ENCODE peak calls at places on chromosomes 16 and 17, in eight cellular contexts. F, Z, T, I, X, N, C and E are unnamed samples.

GRCh38 chr17:43356999-43357398 is 41.8 kb upstream of the ARL4D start:
- DNase-seq in F (peak; percentile 96), Z (no peak), T (no peak), I (no peak), X (peak; percentile 91), N (peak; percentile 93), C (no peak), E (peak; percentile 82)

GRCh38 chr17:17942846-17943245 is 29.4 kb downstream of the TOM1L2 start:
- DNase-seq in F (peak; percentile 69), Z (no peak), T (no peak), I (no peak), X (no peak), N (peak; percentile 73), C (no peak), E (peak; percentile 49)

GRCh38 chr17:82077617-82078358 is 12.2 kb upstream of the DUS1L start:
- DNase-seq in F (no peak), Z (no peak), T (no peak), I (no peak), X (no peak), N (no peak), C (no peak), E (no peak)

GRCh38 chr17:45172541-45173286 is 11.0 kb downstream of the HEXIM2 start:
- DNase-seq in F (peak; percentile 93), Z (peak; percentile 61), T (peak; percentile 90), I (no peak), X (peak; percentile 97), N (peak; percentile 83), C (peak; percentile 69), E (peak; percentile 8)

GRCh38 chr17:39212200-39212810 is 12.2 kb downstream of the RPL19 start:
- DNase-seq in F (no peak), Z (no peak), T (no peak), I (no peak), X (no peak), N (no peak), C (no peak), E (no peak)

GRCh38 chr17:61837175-61838051 is 25.9 kb downstream of the BRIP1 start:
- DNase-seq in F (peak; percentile 27), Z (peak; percentile 21), T (no peak), I (peak; percentile 48), X (peak; percentile 77), N (peak; percentile 52), C (peak; percentile 36), E (peak; percentile 82)

GRCh38 chr17:43341705-43342600 is 56.8 kb upstream of the ARL4D start:
- DNase-seq in F (peak; percentile 22), Z (peak; percentile 62), T (no peak), I (no peak), X (no peak), N (peak; percentile 50), C (no peak), E (no peak)

GRCh38 chr16:86065711-86066110 is 166.7 kb downstream of the IRF8 start:
- DNase-seq in F (no peak), Z (no peak), T (peak; percentile 41), I (no peak), X (no peak), N (no peak), C (no peak), E (no peak)

GRCh38 chr17:83152745-83153611 is 73.6 kb downstream of the METRNL start:
- DNase-seq in F (no peak), Z (no peak), T (peak; percentile 83), I (no peak), X (no peak), N (no peak), C (peak; percentile 45), E (peak; percentile 12)

GRCh38 chr16:10579965-10580918 is at the start of gene EMP2:
- DNase-seq in F (peak; percentile 70), Z (no peak), T (peak; percentile 96), I (peak; percentile 84), X (peak; percentile 87), N (peak; percentile 57), C (peak; percentile 18), E (peak; percentile 16)

GRCh38 chr16:57464523-57464922 is 2.0 kb downstream of the POLR2C start:
- DNase-seq in F (no peak), Z (no peak), T (peak; percentile 3), I (no peak), X (no peak), N (no peak), C (no peak), E (no peak)

GRCh38 chr16:87332150-87332549 is 15.0 kb upstream of the C16orf95 start:
- DNase-seq in F (no peak), Z (no peak), T (peak; percentile 72), I (no peak), X (peak; percentile 24), N (no peak), C (no peak), E (no peak)

GRCh38 chr17:42989146-42989545 is 8.8 kb downstream of the RUNDC1 start:
- DNase-seq in F (no peak), Z (no peak), T (no peak), I (no peak), X (no peak), N (peak; percentile 21), C (no peak), E (no peak)